ENCODE peak calls at places on chromosomes 5 and 9, in nine cellular contexts. T is NCI-H1092 treated with DMSO at 0.1 percent for 48 hours; P is D721Med; F is AG10803; G is stimulated activated CD8-positive, alpha-beta memory T cell treated with anti-CD3 and anti-CD28 coated beads, Interleukin-12 subunit alpha, Interleukin-12 subunit beta, amount 100 ng/mL, for 1 hour; O is T-helper 22 cell; I is naive B cell; C is astrocyte of the spinal cord; R is M059J. S is an unnamed sample.

GRCh38 chr5:147092044-147092443 is 142.8 kb upstream of the STK32A start:
- DNase-seq in R (no peak), C (no peak), G (no peak), O (no peak), P (no peak), T (no peak), F (no peak), I (no peak), S (no peak)

GRCh38 chr5:18745988-18746615 is 1111.8 kb downstream of the TAF11L14 start:
- DNase-seq in P (no peak), C (peak), T (peak), I (peak), F (no peak), G (no peak), R (peak), O (peak), S (peak)

GRCh38 chr5:175288048-175288621 is 155.8 kb downstream of the DRD1 start:
- DNase-seq in O (no peak), C (peak), P (no peak), T (peak), R (peak), F (peak), G (no peak), I (no peak), S (no peak)

GRCh38 chr5:176797456-176798093 is 12.8 kb upstream of the UNC5A start:
- DNase-seq in C (no peak), F (no peak), R (no peak), I (no peak), G (no peak), T (no peak), O (no peak), P (no peak), S (no peak)

GRCh38 chr5:159782197-159782994 is 133.9 kb upstream of the ADRA1B start:
- DNase-seq in I (no peak), O (no peak), T (no peak), R (no peak), F (no peak), C (no peak), G (no peak), P (no peak), S (no peak)

GRCh38 chr5:176734756-176735342 is 75.5 kb upstream of the UNC5A start:
- DNase-seq in I (no peak), P (no peak), C (no peak), G (no peak), O (no peak), T (no peak), R (no peak), F (no peak), S (no peak)

GRCh38 chr5:116084231-116084630 is 594 bp upstream of the COMMD10 start:
- DNase-seq in I (peak), T (no peak), R (no peak), F (peak), G (no peak), P (no peak), O (no peak), C (peak), S (no peak)

GRCh38 chr9:87519415-87519989 is 21.8 kb downstream of the DAPK1 start:
- DNase-seq in R (no peak), G (no peak), C (no peak), T (no peak), P (no peak), I (no peak), F (no peak), O (no peak), S (no peak)

GRCh38 chr9:136541179-136541578 is 4.7 kb downstream of the NOTCH1 start:
- DNase-seq in I (no peak), R (no peak), O (no peak), F (no peak), G (no peak), T (no peak), C (peak), P (no peak), S (no peak)

GRCh38 chr5:172550996-172551395 is 90.1 kb upstream of the NEURL1B start:
- DNase-seq in F (no peak), T (no peak), I (no peak), G (no peak), O (no peak), C (no peak), R (no peak), P (no peak), S (no peak)

GRCh38 chr9:7342229-7342628 is 457.3 kb downstream of the DMAC1 start:
- DNase-seq in P (no peak), I (no peak), T (no peak), G (no peak), C (no peak), R (no peak), F (no peak), O (no peak), S (no peak)

GRCh38 chr9:121271368-121272351 is 3.7 kb downstream of the GSN start:
- DNase-seq in G (no peak), I (no peak), R (peak), C (peak), P (no peak), O (no peak), F (peak), T (no peak), S (no peak)

GRCh38 chr9:134522502-134522848 is 119.1 kb upstream of the COL5A1 start:
- DNase-seq in O (no peak), R (no peak), P (no peak), C (no peak), G (no peak), T (no peak), F (no peak), I (no peak), S (no peak)

GRCh38 chr5:102715405-102715804 is 39.7 kb upstream of the PAM start:
- DNase-seq in I (no peak), F (peak), G (no peak), R (peak), P (no peak), T (no peak), C (peak), O (no peak), S (no peak)

GRCh38 chr5:73381587-73382411 is 66.8 kb downstream of the FOXD1 start:
- DNase-seq in T (no peak), P (no peak), O (no peak), F (no peak), C (no peak), I (no peak), G (no peak), R (no peak), S (no peak)

GRCh38 chr5:142644640-142645361 is 41.1 kb downstream of the FGF1 start:
- DNase-seq in F (peak), G (no peak), C (peak), P (no peak), T (no peak), I (no peak), O (no peak), R (peak), S (no peak)

S was measured in effector memory CD4-positive, alpha-beta T cell.